ENCODE peak calls at places on chromosome 11, in nine cellular contexts. H is GM13977, N is hepatocyte, I is B cell, L is lung, E is fibroblast of the aortic adventitia, X is right atrium auricular region, J is HCT116, D is astrocyte of the spinal cord. S is an unnamed sample.

GRCh38 chr11:11535611-11536010 is 86.2 kb downstream of the GALNT18 start:
- DNase-seq in H (no peak), X (no peak), I (no peak), L (no peak), D (no peak), N (no peak), E (no peak), J (no peak), S (no peak)

GRCh38 chr11:8564526-8564925 is 29.5 kb downstream of the STK33 start:
- DNase-seq in L (no peak), J (no peak), H (no peak), E (no peak), D (no peak), X (no peak), N (no peak), I (no peak), S (no peak)

GRCh38 chr11:119338318-119338890 is 2.3 kb downstream of the C1QTNF5 start:
- DNase-seq in E (peak), X (no peak), I (peak), D (peak), N (peak), H (peak), L (peak), J (peak), S (no peak)

GRCh38 chr11:18384157-18384641 is 10.2 kb upstream of the LDHA start:
- DNase-seq in J (no peak), N (peak), H (no peak), L (peak), D (peak), X (peak), E (peak), I (no peak), S (peak)

GRCh38 chr11:132803436-132803835 is 728.9 kb downstream of the OPCML start:
- DNase-seq in E (no peak), I (no peak), H (no peak), D (no peak), X (no peak), N (no peak), J (no peak), L (no peak), S (no peak)

GRCh38 chr11:102487214-102487613 is 34.6 kb upstream of the TMEM123 start:
- DNase-seq in X (no peak), E (peak), H (no peak), L (no peak), D (no peak), J (no peak), N (no peak), I (no peak), S (no peak)

GRCh38 chr11:74923125-74923524 is 25.8 kb downstream of the XRRA1 start:
- DNase-seq in I (no peak), E (peak), X (no peak), J (no peak), N (no peak), H (no peak), L (no peak), D (no peak), S (no peak)

GRCh38 chr11:73011126-73011817 is 130.8 kb downstream of the FCHSD2 start:
- DNase-seq in D (no peak), N (no peak), X (no peak), L (no peak), J (no peak), H (no peak), E (no peak), I (no peak), S (no peak)

GRCh38 chr11:6320411-6321207 is at the start of gene CAVIN3:
- DNase-seq in H (peak), X (peak), L (peak), I (no peak), J (peak), N (peak), E (peak), D (peak), S (peak)

GRCh38 chr11:72208281-72208680 is 8.3 kb upstream of the FOLR2 start:
- DNase-seq in H (no peak), N (no peak), J (no peak), L (no peak), E (no peak), I (no peak), X (peak), D (no peak), S (peak)

GRCh38 chr11:64665381-64665780 is 57.6 kb downstream of the NRXN2 start:
- DNase-seq in E (no peak), J (no peak), L (no peak), H (no peak), I (no peak), X (no peak), D (no peak), N (no peak), S (no peak)

GRCh38 chr11:7251836-7252682 is at the start of gene SYT9:
- DNase-seq in N (peak), I (no peak), H (peak), D (peak), X (no peak), J (no peak), L (peak), E (peak), S (no peak)

GRCh38 chr11:134625631-134626030 is 213.6 kb upstream of the B3GAT1 start:
- DNase-seq in L (no peak), I (no peak), X (no peak), N (no peak), E (no peak), H (no peak), D (no peak), J (no peak), S (peak)

GRCh38 chr11:64848779-64849599 is 4.5 kb upstream of the CDC42BPG start:
- DNase-seq in D (no peak), N (peak), I (peak), X (no peak), L (no peak), J (no peak), H (no peak), E (no peak), S (no peak)

GRCh38 chr11:6674198-6674597 is 8.9 kb downstream of the MRPL17 start:
- DNase-seq in H (no peak), L (no peak), X (no peak), N (no peak), E (no peak), I (no peak), D (no peak), J (no peak), S (no peak)

GRCh38 chr11:73269353-73270088 is 2.6 kb upstream of the P2RY6 start:
- DNase-seq in X (peak), J (no peak), D (no peak), E (no peak), L (no peak), N (peak), I (no peak), H (no peak), S (no peak)

GRCh38 chr11:19963697-19964340 is 196.5 kb downstream of the DBX1 start:
- DNase-seq in L (no peak), J (no peak), H (no peak), N (no peak), E (no peak), I (no peak), X (no peak), D (peak), S (no peak)

GRCh38 chr11:17636721-17637120 is 82.7 kb upstream of the MYOD1 start:
- DNase-seq in H (no peak), X (no peak), J (no peak), D (no peak), N (no peak), E (no peak), L (no peak), I (no peak), S (no peak)

GRCh38 chr11:67309661-67310061 is 6.3 kb downstream of the SSH3 start:
- DNase-seq in D (no peak), X (no peak), E (no peak), N (no peak), L (no peak), I (no peak), J (no peak), H (no peak), S (peak)

GRCh38 chr11:6475936-6476335 is 2.2 kb upstream of the TRIM3 start:
- DNase-seq in L (no peak), N (no peak), X (no peak), E (no peak), J (no peak), D (no peak), I (no peak), H (no peak), S (no peak)

GRCh38 chr11:6943131-6943530 is 16.9 kb downstream of the ZNF215 start:
- DNase-seq in X (no peak), L (no peak), N (no peak), E (peak), I (no peak), D (peak), H (no peak), J (no peak), S (no peak)

DNA sequence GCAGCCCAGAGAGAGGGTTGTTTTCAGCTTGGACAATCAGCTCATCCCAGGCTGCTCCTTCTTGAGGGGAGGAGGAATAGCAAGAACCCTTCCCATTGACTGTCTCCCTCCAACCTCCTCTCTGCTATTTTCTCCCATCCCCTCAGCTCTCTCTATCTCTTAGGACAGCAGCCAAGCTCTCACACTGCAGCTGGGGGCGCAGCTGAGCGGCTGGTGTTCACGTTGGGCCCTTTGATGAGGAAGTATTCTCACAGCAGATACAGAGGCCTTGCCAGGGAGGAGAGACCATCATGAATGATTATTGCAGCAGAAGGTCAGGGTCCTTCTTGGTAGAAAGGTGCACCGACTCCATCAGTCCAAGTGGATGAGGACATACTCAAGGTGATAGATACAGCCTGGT is 26.5 kb upstream of the CADM1 start:
- DNase-seq in X (no peak), D (no peak), E (no peak), H (no peak), J (no peak), N (no peak), L (no peak), I (no peak), S (no peak)
- TF ChIP-seq CTCF in X (no peak), D (no peak), E (no peak), H (peak), J (no peak), N (no peak), L (no peak), I (no peak), S (no peak)

GRCh38 chr11:3984896-3985295 is 109.7 kb upstream of the RRM1 start:
- DNase-seq in D (peak), H (no peak), N (peak), L (no peak), X (no peak), J (no peak), I (peak), E (no peak), S (no peak)
- TF ChIP-seq CTCF in D (peak), H (peak), N (peak), L (no peak), X (no peak), J (no peak), I (peak), E (no peak), S (no peak)

GRCh38 chr11:2924381-2924780 is 4.8 kb downstream of the PHLDA2 start:
- DNase-seq in D (no peak), X (no peak), L (no peak), I (no peak), J (no peak), H (no peak), N (no peak), E (no peak), S (no peak)

GRCh38 chr11:2921742-2922493 is 7.3 kb downstream of the PHLDA2 start:
- DNase-seq in J (no peak), D (no peak), L (no peak), X (no peak), H (no peak), N (no peak), I (no peak), E (no peak), S (no peak)

GRCh38 chr11:2923446-2924375 is 5.5 kb downstream of the PHLDA2 start:
- DNase-seq in D (no peak), H (no peak), J (no peak), X (no peak), I (no peak), E (no peak), L (no peak), N (no peak), S (no peak)

GRCh38 chr11:2921261-2921660 is 8.0 kb downstream of the PHLDA2 start:
- DNase-seq in J (no peak), I (no peak), D (no peak), L (no peak), N (no peak), H (no peak), E (no peak), X (no peak), S (no peak)

DNA sequence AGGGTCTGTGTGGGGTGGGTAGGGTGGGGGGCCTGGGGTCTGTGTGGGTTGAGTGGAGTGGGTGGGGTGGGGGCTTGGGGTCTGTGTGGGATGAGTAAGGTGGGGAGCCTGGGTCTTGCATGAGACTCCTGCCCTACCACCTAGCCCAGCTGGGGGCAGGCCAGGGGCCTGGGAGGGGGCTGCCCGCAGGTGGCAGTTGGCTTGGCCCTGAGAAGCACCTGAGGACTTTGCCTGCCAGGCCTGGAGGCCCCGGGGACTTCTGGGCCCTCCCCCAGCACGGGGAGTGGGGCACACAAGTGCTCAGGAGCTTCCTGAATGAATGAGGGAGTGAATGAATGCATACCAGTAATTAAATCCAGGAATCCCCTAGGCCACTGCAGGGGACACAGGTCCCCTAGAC is 6.6 kb downstream of the PHLDA2 start:
- DNase-seq in E (no peak), X (no peak), J (no peak), L (no peak), H (no peak), I (no peak), D (no peak), N (no peak), S (no peak)
- TF ChIP-seq CTCF in E (no peak), X (no peak), J (no peak), L (no peak), H (no peak), I (no peak), D (no peak), N (no peak), S (no peak)

DNA sequence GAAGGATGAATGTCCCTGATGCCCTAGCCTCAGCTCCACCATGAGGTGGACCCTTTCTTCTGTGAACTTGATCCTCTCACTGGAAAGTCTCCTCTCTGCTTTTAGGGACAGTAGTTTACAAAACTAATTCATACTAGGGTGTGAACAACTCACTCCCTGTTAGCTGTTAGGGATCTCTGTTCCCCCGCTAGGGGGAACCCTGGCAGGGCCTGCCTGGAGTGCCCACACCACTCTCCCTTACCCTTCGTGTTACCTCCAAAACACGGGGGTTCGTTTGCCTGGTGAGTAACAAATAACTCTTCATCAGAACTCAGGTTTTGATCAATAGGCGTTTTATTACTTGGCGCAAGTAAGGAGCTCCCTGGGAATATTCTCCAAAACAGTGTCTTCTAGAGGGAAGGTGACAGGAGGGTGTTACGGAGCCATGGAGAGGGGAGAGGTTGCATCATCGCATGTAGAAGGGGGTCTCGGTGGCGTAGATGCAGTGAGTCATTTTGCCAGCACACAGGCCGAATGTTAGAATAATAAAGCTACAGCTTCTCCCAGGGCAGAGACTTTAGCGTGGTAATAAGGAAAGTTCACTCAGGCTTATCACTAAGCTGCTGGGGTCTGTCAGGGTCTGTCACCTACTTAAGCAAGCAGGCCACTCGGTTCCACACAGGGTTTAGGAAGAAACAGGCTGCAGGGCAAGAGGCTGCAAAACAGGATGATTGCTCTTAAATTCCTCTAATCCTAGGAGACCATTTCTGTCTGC is 45.8 kb downstream of the C11orf96 start:
- DNase-seq in I (no peak), E (peak), N (no peak), L (no peak), D (peak), H (no peak), J (no peak), X (no peak), S (no peak)
- TF ChIP-seq CTCF in I (no peak), E (peak), N (no peak), L (no peak), D (peak), H (no peak), J (peak), X (peak), S (no peak)

GRCh38 chr11:105312266-105312665 is 172.7 kb upstream of the CARD18 start:
- DNase-seq in D (no peak), X (no peak), J (no peak), I (no peak), H (no peak), L (no peak), N (no peak), E (no peak), S (no peak)

GRCh38 chr11:105315287-105315686 is 175.7 kb upstream of the CARD18 start:
- DNase-seq in N (no peak), E (no peak), L (no peak), X (no peak), J (no peak), H (no peak), D (no peak), I (no peak), S (no peak)
- TF ChIP-seq CTCF in N (no peak), E (no peak), L (no peak), X (no peak), J (peak), H (no peak), D (no peak), I (no peak), S (no peak)

GRCh38 chr11:126390418-126390817 is 34.9 kb downstream of the ST3GAL4 start:
- DNase-seq in X (no peak), J (no peak), L (no peak), D (no peak), E (no peak), H (no peak), I (no peak), N (no peak), S (no peak)

GRCh38 chr11:126392638-126393023 is 37.1 kb downstream of the ST3GAL4 start:
- DNase-seq in D (no peak), J (no peak), N (no peak), I (no peak), L (no peak), E (no peak), X (no peak), H (no peak), S (no peak)

GRCh38 chr11:126391286-126391954 is 35.9 kb downstream of the ST3GAL4 start:
- DNase-seq in H (no peak), X (no peak), L (no peak), E (no peak), J (no peak), I (no peak), D (no peak), N (no peak), S (no peak)

GRCh38 chr11:126393143-126393542 is 37.7 kb downstream of the ST3GAL4 start:
- DNase-seq in I (no peak), X (no peak), N (no peak), D (no peak), E (no peak), L (no peak), J (no peak), H (no peak), S (no peak)

DNA sequence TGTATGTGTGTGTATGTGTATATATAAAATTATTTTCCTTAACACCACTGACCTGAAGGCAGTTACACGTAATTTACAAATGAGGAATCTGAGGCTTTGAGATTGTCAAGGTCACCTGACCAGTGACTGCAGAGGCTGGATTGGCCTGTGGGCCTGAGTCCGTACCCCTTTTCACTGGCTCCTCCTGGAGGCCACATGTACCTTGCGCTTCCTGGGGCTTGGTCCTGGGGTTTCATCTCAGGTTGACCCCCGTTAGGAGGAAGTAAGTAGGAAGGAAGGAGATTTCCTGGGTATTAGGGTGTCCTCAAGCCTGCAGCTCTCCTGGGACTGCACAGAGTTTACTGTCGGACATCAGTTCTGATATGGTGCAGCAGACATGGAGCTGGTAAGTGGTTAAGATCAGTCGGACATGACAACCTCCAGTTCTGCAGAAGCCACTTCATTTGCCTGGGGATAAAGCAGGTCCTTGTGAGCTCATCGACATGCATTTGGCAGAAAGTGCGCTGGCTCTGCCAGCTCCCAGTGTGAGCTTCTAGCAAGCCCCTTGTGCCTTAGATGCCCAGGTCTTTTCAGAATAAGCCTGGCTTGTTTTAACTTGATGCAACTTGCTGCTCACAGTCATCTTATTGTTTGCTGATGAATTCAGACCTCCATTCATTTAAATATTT is 36.6 kb downstream of the ST3GAL4 start:
- DNase-seq in J (no peak), N (no peak), X (no peak), L (no peak), E (no peak), D (no peak), H (no peak), I (no peak), S (no peak)
- TF ChIP-seq CTCF in J (peak), N (no peak), X (peak), L (no peak), E (no peak), D (peak), H (peak), I (no peak), S (no peak)

GRCh38 chr11:10301656-10302293 is 3.1 kb upstream of the ADM start:
- DNase-seq in X (no peak), L (no peak), I (no peak), J (no peak), E (peak), N (no peak), H (no peak), D (peak), S (no peak)

GRCh38 chr11:10295056-10295901 is 1.3 kb upstream of the SBF2 start:
- DNase-seq in H (no peak), J (no peak), X (no peak), L (no peak), E (no peak), D (no peak), I (no peak), N (no peak), S (no peak)

GRCh38 chr11:10302294-10302743 is 2.6 kb upstream of the ADM start:
- DNase-seq in D (peak), L (peak), E (peak), N (no peak), J (no peak), I (no peak), H (no peak), X (no peak), S (peak)

GRCh38 chr11:10294289-10294953 is 402 bp upstream of the SBF2 start:
- DNase-seq in N (peak), E (peak), X (no peak), I (no peak), H (no peak), L (no peak), J (no peak), D (peak), S (peak)

DNA sequence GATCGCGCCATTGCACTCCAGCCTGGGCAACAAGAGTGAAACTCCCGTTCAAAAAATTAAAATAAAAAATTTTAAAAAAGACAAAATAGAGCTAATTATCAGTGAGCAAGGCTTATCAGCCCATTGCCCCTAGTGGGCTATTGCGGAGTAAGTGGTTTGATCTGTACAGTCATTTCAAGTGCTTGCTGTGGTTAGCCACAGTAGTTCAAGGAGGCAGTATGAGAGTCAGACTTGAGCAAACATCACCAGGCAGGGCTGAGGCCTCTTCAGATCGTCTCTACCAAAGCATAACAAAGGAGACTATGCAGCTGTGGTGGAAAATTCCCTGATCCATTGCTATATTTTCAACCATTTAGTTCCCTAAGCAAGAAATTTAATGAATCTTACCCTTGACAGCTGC is 4.3 kb upstream of the SBF2 start:
- DNase-seq in L (no peak), I (peak), N (no peak), J (no peak), E (peak), X (no peak), H (peak), D (peak), S (no peak)
- TF ChIP-seq CTCF in L (no peak), I (peak), N (no peak), J (peak), E (peak), X (peak), H (peak), D (peak), S (no peak)